ENCODE peak calls at places on chromosomes 4 and X, in ten cellular contexts. Y, E, I, W, V, J, Q, L, B and C are unnamed samples.

GRCh38 chr4:7960017-7960789 is 20.5 kb upstream of the AFAP1 start:
- DNase-seq in Y (peak; percentile 65), E (no peak), I (no peak), W (no peak), V (no peak), J (no peak), Q (peak; percentile 81), L (no peak), B (no peak), C (no peak)

GRCh38 chr4:176274441-176274840 is 5.4 kb upstream of the ASB5 start:
- DNase-seq in Y (no peak), E (no peak), I (peak; percentile 8), W (no peak), V (no peak), J (no peak), Q (no peak), L (no peak), B (no peak), C (no peak)

GRCh38 chr4:82776925-82777542 is 21.6 kb downstream of the SCD5 start:
- DNase-seq in Y (no peak), E (no peak), I (no peak), W (no peak), V (no peak), J (no peak), Q (no peak), L (no peak), B (no peak), C (peak; percentile 35)

GRCh38 chr4:173794662-173795061 is 264.6 kb upstream of the HAND2 start:
- DNase-seq in Y (no peak), E (no peak), I (no peak), W (no peak), V (no peak), J (no peak), Q (no peak), L (no peak), B (no peak), C (no peak)

GRCh38 chr4:39631700-39632079 is 7.0 kb downstream of the SMIM14 start:
- DNase-seq in Y (no peak), E (no peak), I (no peak), W (no peak), V (no peak), J (no peak), Q (no peak), L (no peak), B (no peak), C (peak; percentile 93)

GRCh38 chrX:154779261-154779660 is 16.6 kb downstream of the DKC1 start:
- DNase-seq in Y (no peak), E (no peak), I (no peak), W (no peak), V (no peak), J (no peak), Q (no peak), L (no peak), B (no peak), C (no peak)

GRCh38 chr4:159232465-159233106 is 129.7 kb downstream of the RAPGEF2 start:
- DNase-seq in Y (no peak), E (no peak), I (no peak), W (no peak), V (no peak), J (no peak), Q (no peak), L (no peak), B (no peak), C (no peak)

GRCh38 chrX:68833855-68834331 is 5.1 kb downstream of the EFNB1 start:
- DNase-seq in Y (no peak), E (no peak), I (no peak), W (no peak), V (no peak), J (no peak), Q (peak; percentile 34), L (no peak), B (no peak), C (peak; percentile 61)

DNA sequence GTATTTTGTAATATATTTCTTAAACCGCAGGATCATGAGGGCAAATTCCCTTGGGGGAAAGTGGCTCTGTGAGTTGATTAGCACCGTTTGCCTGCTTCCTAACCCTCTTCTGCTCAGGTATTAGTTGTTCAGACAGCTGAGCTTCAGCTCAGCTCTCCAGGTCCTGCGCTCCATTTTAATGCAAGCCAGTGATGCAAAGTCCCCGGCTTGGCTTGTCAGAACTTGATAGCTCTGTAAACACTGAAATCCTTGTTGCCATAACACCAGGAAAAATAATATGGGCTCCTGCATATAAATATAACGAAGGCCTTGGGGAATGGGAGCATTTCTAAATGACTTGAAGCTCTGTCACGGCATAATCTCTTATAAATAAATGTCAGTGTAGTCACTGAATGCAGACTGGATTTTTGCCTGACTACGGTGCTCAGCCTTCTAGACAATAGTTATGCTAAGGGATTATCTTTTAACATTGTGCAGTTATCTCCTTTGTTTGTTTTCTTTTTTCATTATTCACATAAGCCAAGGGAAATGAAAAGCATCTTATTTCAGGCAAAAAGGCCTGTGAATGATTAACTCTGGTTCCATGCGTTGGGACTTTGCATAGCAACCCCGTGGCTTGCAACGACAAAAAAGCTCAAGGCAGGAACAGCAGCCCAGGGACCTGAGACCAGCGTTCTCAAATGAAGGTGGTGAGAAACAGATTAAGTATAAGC is 253.2 kb downstream of the SPRY1 start:
- DNase-seq in Y (peak; percentile 59), E (peak; percentile 5), I (peak; percentile 79), W (no peak), V (no peak), J (peak; percentile 62), Q (peak; percentile 75), L (no peak), B (no peak), C (no peak)
- H3K27ac ChIP-seq in Y (peak overlapping the region; percentile 79), E (no peak overlapping the region), I (peak overlapping the region; percentile 68), W (peak overlapping the region; percentile 70), V (no peak overlapping the region), J (peak overlapping the region; percentile 83), Q (peak overlapping the region; percentile 75), L (no peak overlapping the region), B (peak overlapping the region; percentile 47), C (no peak overlapping the region)

DNA sequence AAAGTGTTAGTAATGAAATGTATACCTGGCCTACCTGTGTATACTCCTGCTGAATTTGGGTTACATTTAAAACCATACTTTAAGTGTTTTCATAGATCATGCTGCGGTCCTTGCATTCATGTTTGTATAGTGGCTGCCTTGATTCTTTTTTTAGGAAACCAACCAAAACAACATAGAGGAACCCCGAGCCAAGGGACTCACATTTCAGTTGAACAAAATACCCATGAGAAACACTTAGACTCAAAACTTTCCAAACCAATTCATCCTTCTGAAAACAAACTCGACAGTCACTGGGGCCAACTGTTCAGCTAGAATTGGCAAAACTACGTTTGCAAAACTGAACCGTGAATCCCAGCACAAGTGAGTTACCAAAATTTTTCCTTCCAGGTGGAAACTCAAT is 1.4 kb downstream of the ADGRA3 start:
- DNase-seq in Y (no peak), E (no peak), I (no peak), W (no peak), V (no peak), J (no peak), Q (no peak), L (no peak), B (no peak), C (no peak)
- H3K27ac ChIP-seq in Y (peak overlapping the region; percentile 96), E (peak overlapping the region; percentile 80), I (peak overlapping the region; percentile 99), W (peak overlapping the region; percentile 85), V (no peak overlapping the region), J (peak overlapping the region; percentile 74), Q (peak overlapping the region; percentile 72), L (no peak overlapping the region), B (peak overlapping the region; percentile 45), C (no peak overlapping the region)

DNA sequence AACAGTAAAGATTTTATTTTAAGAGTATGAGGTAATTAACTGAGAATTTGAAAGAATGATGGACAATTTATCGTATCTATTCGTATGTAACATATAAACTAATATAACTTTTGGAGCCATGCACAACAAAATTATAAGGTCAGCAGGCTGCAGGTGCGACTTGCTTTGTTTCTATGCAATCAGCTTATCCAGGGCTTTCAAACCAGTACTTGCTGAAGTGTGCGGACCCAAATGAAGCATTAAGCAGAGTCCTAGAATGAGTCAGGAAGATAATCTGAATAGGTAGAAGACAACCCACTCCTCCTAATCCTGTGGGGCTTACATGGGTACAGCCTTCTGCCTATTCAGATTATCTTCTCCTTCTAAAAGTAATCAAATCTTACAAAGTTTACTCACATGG is 2.1 kb downstream of the NSD2 start:
- DNase-seq in Y (no peak), E (no peak), I (no peak), W (no peak), V (no peak), J (no peak), Q (no peak), L (no peak), B (no peak), C (peak; percentile 53)
- H3K27ac ChIP-seq in Y (no peak overlapping the region), E (no peak overlapping the region), I (peak overlapping the region; percentile 100), W (peak overlapping the region; percentile 94), V (peak overlapping the region; percentile 5), J (peak overlapping the region; percentile 10), Q (no peak overlapping the region), L (peak overlapping the region; percentile 63), B (peak overlapping the region; percentile 25), C (peak overlapping the region; percentile 78)

GRCh38 chr4:148442830-148443549 is 776 bp upstream of the NR3C2 start:
- DNase-seq in Y (peak; percentile 67), E (no peak), I (no peak), W (peak; percentile 32), V (no peak), J (no peak), Q (peak; percentile 75), L (no peak), B (no peak), C (peak; percentile 69)

GRCh38 chr4:148445071-148445902 is 3.1 kb upstream of the NR3C2 start:
- DNase-seq in Y (peak; percentile 84), E (no peak), I (no peak), W (peak; percentile 69), V (peak; percentile 87), J (peak; percentile 86), Q (peak; percentile 85), L (peak; percentile 82), B (no peak), C (no peak)

GRCh38 chr4:148445903-148446261 is 3.7 kb upstream of the NR3C2 start:
- DNase-seq in Y (no peak), E (no peak), I (no peak), W (no peak), V (no peak), J (no peak), Q (no peak), L (no peak), B (no peak), C (no peak)

GRCh38 chr4:148443550-148444295 is 1.5 kb upstream of the NR3C2 start:
- DNase-seq in Y (peak; percentile 74), E (no peak), I (no peak), W (peak; percentile 41), V (peak; percentile 55), J (peak; percentile 83), Q (peak; percentile 83), L (peak; percentile 64), B (no peak), C (no peak)

DNA sequence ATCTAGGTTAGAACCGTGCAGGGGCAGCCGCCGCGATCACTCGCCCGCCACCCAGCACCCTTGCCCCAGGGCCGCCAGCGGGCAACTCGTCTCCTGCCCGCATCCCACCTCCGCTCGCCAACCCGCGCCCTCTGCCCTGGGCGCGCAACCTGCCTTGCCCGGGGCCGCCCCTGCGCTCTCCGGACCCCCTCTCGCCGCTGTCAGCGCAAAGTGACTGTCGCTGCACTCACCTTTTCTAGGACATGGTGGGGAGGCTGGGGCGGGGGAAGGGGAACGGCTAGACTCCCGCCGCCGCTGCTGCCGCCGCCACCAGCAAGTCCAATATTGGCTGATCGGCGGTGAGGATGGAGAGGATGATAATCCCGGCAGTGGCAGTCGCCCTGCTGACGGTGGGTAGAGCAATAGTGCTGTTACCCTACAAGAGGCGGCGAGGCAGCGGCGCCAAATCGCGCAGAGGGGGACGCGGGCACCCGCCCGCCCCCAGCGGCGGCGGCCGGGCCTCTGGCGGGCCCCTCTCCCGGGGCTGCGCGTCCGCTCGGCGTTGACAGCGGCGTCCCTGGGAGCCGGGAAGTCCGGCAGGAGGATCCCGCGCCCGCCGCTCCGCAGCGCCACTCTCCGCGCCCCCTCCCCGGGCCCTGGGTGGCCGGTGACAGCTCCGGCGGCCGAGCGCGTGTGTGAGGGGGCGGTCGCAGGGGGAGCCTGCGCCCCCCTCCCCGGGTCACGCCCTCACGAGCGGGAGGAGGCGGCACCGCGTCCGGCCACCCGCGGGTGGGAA is 2.3 kb upstream of the NR3C2 start:
- DNase-seq in Y (peak; percentile 73), E (no peak), I (no peak), W (peak; percentile 27), V (peak; percentile 75), J (peak; percentile 79), Q (peak; percentile 71), L (peak; percentile 69), B (no peak), C (no peak)
- H3K27ac ChIP-seq in Y (peak overlapping the region; percentile 95), E (no peak overlapping the region), I (peak overlapping the region; percentile 8), W (peak overlapping the region; percentile 92), V (peak overlapping the region; percentile 96), J (peak overlapping the region; percentile 62), Q (peak overlapping the region; percentile 97), L (peak overlapping the region; percentile 92), B (peak overlapping the region; percentile 33), C (no peak overlapping the region)